ENCODE peak calls at places on chromosome 12, in five cellular contexts. C is pancreas, E is fibroblast of the conjunctiva, X is right atrium auricular region, W is ACHN. F is an unnamed sample.
A peak's percentile ranks its signal among the peaks of the same experiment; 100 is the strongest.

GRCh38 chr12:106149096-106149784 is 10.5 kb upstream of the NUAK1 start:
- DNase-seq in C (no peak), E (no peak), X (no peak), W (peak; percentile 61), F (no peak)

GRCh38 chr12:89494411-89495231 is 30.0 kb downstream of the GALNT4 start:
- DNase-seq in C (no peak), E (no peak), X (no peak), W (no peak), F (no peak)

GRCh38 chr12:124107299-124107698 is 134.3 kb downstream of the ZNF664 start:
- DNase-seq in C (no peak), E (no peak), X (no peak), W (no peak), F (no peak)

GRCh38 chr12:84955298-84955697 is 42.7 kb upstream of the SLC6A15 start:
- DNase-seq in C (no peak), E (no peak), X (no peak), W (no peak), F (no peak)

GRCh38 chr12:43362910-43363694 is 188.9 kb downstream of the ADAMTS20 start:
- DNase-seq in C (no peak), E (no peak), X (no peak), W (no peak), F (no peak)

GRCh38 chr12:124286946-124287345 is 7.9 kb upstream of the RFLNA start:
- DNase-seq in C (no peak), E (no peak), X (no peak), W (no peak), F (no peak)

GRCh38 chr12:71476513-71476912 is 36.9 kb downstream of the LGR5 start:
- DNase-seq in C (no peak), E (peak; percentile 28), X (no peak), W (no peak), F (no peak)

GRCh38 chr12:60100150-60100549 is 504.3 kb downstream of the SLC16A7 start:
- DNase-seq in C (no peak), E (no peak), X (no peak), W (no peak), F (no peak)

GRCh38 chr12:58419905-58420304 is 478.5 kb downstream of the ATP23 start:
- DNase-seq in C (no peak), E (no peak), X (no peak), W (no peak), F (no peak)

GRCh38 chr12:210277-211141 is 3.4 kb downstream of the SLC6A12 start:
- DNase-seq in C (peak; percentile 76), E (no peak), X (no peak), W (no peak), F (no peak)

GRCh38 chr12:51954465-51955361 is 3.2 kb downstream of the ACVR1B start:
- DNase-seq in C (peak; percentile 39), E (no peak), X (no peak), W (no peak), F (no peak)

GRCh38 chr12:129150721-129151120 is 297.4 kb downstream of the GLT1D1 start:
- DNase-seq in C (no peak), E (no peak), X (no peak), W (no peak), F (no peak)

GRCh38 chr12:121581681-121582439 is 1.0 kb upstream of the KDM2B start:
- DNase-seq in C (peak; percentile 26), E (peak; percentile 46), X (no peak), W (no peak), F (no peak)

GRCh38 chr12:49893753-49894752 is 9.6 kb downstream of the FAIM2 start:
- DNase-seq in C (peak; percentile 18), E (no peak), X (no peak), W (peak; percentile 54), F (no peak)

GRCh38 chr12:31369712-31370521 is 44.0 kb upstream of the SINHCAF start:
- DNase-seq in C (peak; percentile 57), E (peak; percentile 48), X (peak; percentile 68), W (no peak), F (peak; percentile 58)

GRCh38 chr12:109716512-109717389 is 3.1 kb downstream of the FAM222A start:
- DNase-seq in C (no peak), E (no peak), X (peak; percentile 64), W (no peak), F (no peak)

GRCh38 chr12:120231316-120232011 is 30.6 kb upstream of the RPLP0 start:
- DNase-seq in C (peak; percentile 81), E (peak; percentile 54), X (no peak), W (peak; percentile 98), F (peak; percentile 94)

GRCh38 chr12:53180931-53181645 is 363 bp upstream of the CSAD start:
- DNase-seq in C (peak; percentile 78), E (peak; percentile 64), X (no peak), W (peak; percentile 88), F (no peak)

GRCh38 chr12:77003244-77003643 is 62.1 kb downstream of the E2F7 start:
- DNase-seq in C (no peak), E (no peak), X (no peak), W (no peak), F (no peak)

GRCh38 chr12:124233846-124234620 is 60.9 kb upstream of the RFLNA start:
- DNase-seq in C (no peak), E (no peak), X (no peak), W (no peak), F (no peak)

GRCh38 chr12:80690513-80690912 is 16.9 kb upstream of the MYF6 start:
- DNase-seq in C (no peak), E (no peak), X (no peak), W (no peak), F (no peak)

F was measured in HFF-Myc.